ENCODE peak calls at places on chromosome 2, in eight cellular contexts. One of them, this sample, is unnamed.

GRCh38 chr2:3557588-3558204 is 437 bp downstream of the RNASEH1 start:
- ATAC-seq in Panc1: peak
- ATAC-seq in GM12878: peak
- ATAC-seq in HepG2: peak
- ATAC-seq in HCT116: peak
- ATAC-seq in K562: peak
- ATAC-seq in GM23338: peak
- ATAC-seq in upper lobe of left lung: peak
- ATAC-seq in this sample: no peak

GRCh38 chr2:28532399-28532798 is 36.5 kb downstream of the PLB1 start:
- ATAC-seq in HepG2: no peak
- ATAC-seq in GM12878: no peak
- ATAC-seq in Panc1: no peak
- ATAC-seq in K562: no peak
- ATAC-seq in HCT116: no peak
- ATAC-seq in upper lobe of left lung: no peak
- ATAC-seq in GM23338: no peak
- ATAC-seq in this sample: no peak

GRCh38 chr2:238406222-238406997 is 20.3 kb upstream of the ASB1 start:
- ATAC-seq in HepG2: no peak
- ATAC-seq in HCT116: no peak
- ATAC-seq in K562: no peak
- ATAC-seq in GM23338: no peak
- ATAC-seq in upper lobe of left lung: peak
- ATAC-seq in Panc1: no peak
- ATAC-seq in GM12878: no peak
- ATAC-seq in this sample: no peak

GRCh38 chr2:71380665-71381064 is 49.1 kb downstream of the ZNF638 start:
- ATAC-seq in K562: no peak
- ATAC-seq in GM23338: no peak
- ATAC-seq in GM12878: no peak
- ATAC-seq in upper lobe of left lung: no peak
- ATAC-seq in Panc1: no peak
- ATAC-seq in HCT116: no peak
- ATAC-seq in HepG2: no peak
- ATAC-seq in this sample: no peak

GRCh38 chr2:206392118-206392517 is 51.2 kb upstream of the ADAM23 start:
- ATAC-seq in GM12878: peak
- ATAC-seq in GM23338: peak
- ATAC-seq in HepG2: peak
- ATAC-seq in upper lobe of left lung: no peak
- ATAC-seq in K562: peak
- ATAC-seq in HCT116: peak
- ATAC-seq in Panc1: no peak
- ATAC-seq in this sample: no peak

GRCh38 chr2:95232232-95232631 is 24.9 kb downstream of the ZNF892 start:
- ATAC-seq in HCT116: no peak
- ATAC-seq in upper lobe of left lung: no peak
- ATAC-seq in HepG2: peak
- ATAC-seq in Panc1: peak
- ATAC-seq in GM12878: no peak
- ATAC-seq in K562: no peak
- ATAC-seq in GM23338: no peak
- ATAC-seq in this sample: no peak

GRCh38 chr2:100060875-100061274 is 81.5 kb downstream of the AFF3 start:
- ATAC-seq in HCT116: no peak
- ATAC-seq in GM12878: no peak
- ATAC-seq in GM23338: no peak
- ATAC-seq in K562: no peak
- ATAC-seq in HepG2: no peak
- ATAC-seq in upper lobe of left lung: no peak
- ATAC-seq in Panc1: no peak
- ATAC-seq in this sample: no peak

GRCh38 chr2:45804990-45805755 is 153.7 kb downstream of the PRKCE start:
- ATAC-seq in upper lobe of left lung: no peak
- ATAC-seq in Panc1: no peak
- ATAC-seq in GM12878: no peak
- ATAC-seq in GM23338: no peak
- ATAC-seq in HepG2: no peak
- ATAC-seq in HCT116: no peak
- ATAC-seq in K562: no peak
- ATAC-seq in this sample: no peak

GRCh38 chr2:70381821-70382220 is 80.0 kb upstream of the FAM136A start:
- ATAC-seq in GM12878: no peak
- ATAC-seq in HCT116: peak
- ATAC-seq in upper lobe of left lung: no peak
- ATAC-seq in GM23338: no peak
- ATAC-seq in K562: no peak
- ATAC-seq in HepG2: no peak
- ATAC-seq in Panc1: no peak
- ATAC-seq in this sample: no peak

GRCh38 chr2:142165790-142166189 is 35.0 kb upstream of the LRP1B start:
- ATAC-seq in Panc1: peak
- ATAC-seq in HCT116: peak
- ATAC-seq in GM23338: peak
- ATAC-seq in GM12878: peak
- ATAC-seq in HepG2: peak
- ATAC-seq in upper lobe of left lung: no peak
- ATAC-seq in K562: no peak
- ATAC-seq in this sample: no peak

GRCh38 chr2:62578837-62579640 is 73.0 kb upstream of the TMEM17 start:
- ATAC-seq in Panc1: peak
- ATAC-seq in HepG2: peak
- ATAC-seq in GM12878: no peak
- ATAC-seq in upper lobe of left lung: no peak
- ATAC-seq in GM23338: no peak
- ATAC-seq in K562: no peak
- ATAC-seq in HCT116: peak
- ATAC-seq in this sample: peak

GRCh38 chr2:143029141-143029540 is 100.1 kb upstream of the ARHGAP15 start:
- ATAC-seq in HCT116: no peak
- ATAC-seq in HepG2: no peak
- ATAC-seq in upper lobe of left lung: no peak
- ATAC-seq in GM23338: no peak
- ATAC-seq in Panc1: no peak
- ATAC-seq in K562: no peak
- ATAC-seq in GM12878: no peak
- ATAC-seq in this sample: no peak

GRCh38 chr2:86218124-86218523 is 18.9 kb downstream of the MRPL35 start:
- ATAC-seq in HepG2: peak
- ATAC-seq in HCT116: no peak
- ATAC-seq in GM12878: peak
- ATAC-seq in K562: no peak
- ATAC-seq in Panc1: no peak
- ATAC-seq in upper lobe of left lung: no peak
- ATAC-seq in GM23338: no peak
- ATAC-seq in this sample: no peak

GRCh38 chr2:144320491-144320890 is 199.4 kb downstream of the ZEB2 start:
- ATAC-seq in GM23338: no peak
- ATAC-seq in GM12878: no peak
- ATAC-seq in K562: no peak
- ATAC-seq in Panc1: no peak
- ATAC-seq in upper lobe of left lung: no peak
- ATAC-seq in HCT116: no peak
- ATAC-seq in HepG2: no peak
- ATAC-seq in this sample: no peak

GRCh38 chr2:207716061-207716460 is 4.6 kb downstream of the CCNYL1 start:
- ATAC-seq in HepG2: no peak
- ATAC-seq in GM23338: no peak
- ATAC-seq in Panc1: no peak
- ATAC-seq in upper lobe of left lung: no peak
- ATAC-seq in K562: no peak
- ATAC-seq in HCT116: no peak
- ATAC-seq in GM12878: no peak
- ATAC-seq in this sample: no peak

GRCh38 chr2:43802135-43802534 is 28.3 kb downstream of the DYNC2LI1 start:
- ATAC-seq in GM23338: no peak
- ATAC-seq in Panc1: no peak
- ATAC-seq in HCT116: no peak
- ATAC-seq in upper lobe of left lung: no peak
- ATAC-seq in HepG2: no peak
- ATAC-seq in K562: no peak
- ATAC-seq in GM12878: no peak
- ATAC-seq in this sample: no peak

GRCh38 chr2:99398303-99398702 is 61.1 kb downstream of the EIF5B start:
- ATAC-seq in HCT116: no peak
- ATAC-seq in upper lobe of left lung: no peak
- ATAC-seq in K562: no peak
- ATAC-seq in Panc1: no peak
- ATAC-seq in HepG2: no peak
- ATAC-seq in GM12878: no peak
- ATAC-seq in GM23338: no peak
- ATAC-seq in this sample: no peak

GRCh38 chr2:157307021-157307420 is 18.6 kb downstream of the ERMN start:
- ATAC-seq in upper lobe of left lung: no peak
- ATAC-seq in GM23338: peak
- ATAC-seq in Panc1: no peak
- ATAC-seq in HCT116: no peak
- ATAC-seq in K562: no peak
- ATAC-seq in GM12878: peak
- ATAC-seq in HepG2: no peak
- ATAC-seq in this sample: no peak

GRCh38 chr2:217899231-217900009 is 103.4 kb downstream of the TNS1 start:
- ATAC-seq in GM12878: peak
- ATAC-seq in HCT116: peak
- ATAC-seq in Panc1: peak
- ATAC-seq in GM23338: peak
- ATAC-seq in K562: peak
- ATAC-seq in upper lobe of left lung: peak
- ATAC-seq in HepG2: peak
- ATAC-seq in this sample: peak

GRCh38 chr2:40129725-40130124 is 322.2 kb downstream of the SLC8A1 start:
- ATAC-seq in K562: no peak
- ATAC-seq in GM12878: no peak
- ATAC-seq in HepG2: no peak
- ATAC-seq in upper lobe of left lung: no peak
- ATAC-seq in GM23338: no peak
- ATAC-seq in HCT116: no peak
- ATAC-seq in Panc1: no peak
- ATAC-seq in this sample: no peak

GRCh38 chr2:31176742-31177141 is 38.5 kb upstream of the GALNT14 start:
- ATAC-seq in GM23338: no peak
- ATAC-seq in upper lobe of left lung: no peak
- ATAC-seq in K562: no peak
- ATAC-seq in Panc1: no peak
- ATAC-seq in HCT116: no peak
- ATAC-seq in HepG2: no peak
- ATAC-seq in GM12878: no peak
- ATAC-seq in this sample: no peak

DNA sequence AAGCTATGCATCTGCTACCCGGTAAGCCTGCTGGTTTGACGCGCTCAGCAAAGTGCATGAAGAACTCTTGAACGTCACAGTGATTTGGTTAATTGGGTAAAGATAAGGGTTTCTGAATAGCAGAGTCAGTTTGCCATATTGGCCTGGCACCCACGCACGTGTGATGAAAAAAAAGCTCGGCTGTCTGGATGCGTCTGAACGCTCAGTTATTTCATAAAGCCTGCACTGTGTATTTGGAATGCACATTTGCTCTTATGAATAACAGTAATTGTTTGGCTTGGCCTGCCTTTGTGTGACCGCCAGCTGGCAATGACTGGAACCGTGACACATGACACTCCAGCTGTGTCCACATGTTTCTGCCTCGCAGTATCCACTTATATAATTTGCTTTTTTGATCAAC is 129.2 kb upstream of the MEIS1 start:
- ATAC-seq in Panc1: no peak
- ATAC-seq in HCT116: no peak
- ATAC-seq in upper lobe of left lung: peak
- ATAC-seq in HepG2: no peak
- ATAC-seq in GM23338: no peak
- ATAC-seq in GM12878: no peak
- ATAC-seq in K562: no peak
- ATAC-seq in this sample: peak
- TF ChIP-seq POLR2AphosphoS5 in Panc1: no peak
- TF ChIP-seq POLR2AphosphoS5 in HCT116: no peak
- TF ChIP-seq POLR2AphosphoS5 in upper lobe of left lung: peak
- TF ChIP-seq POLR2AphosphoS5 in HepG2: no peak
- TF ChIP-seq POLR2AphosphoS5 in GM23338: no peak
- TF ChIP-seq POLR2AphosphoS5 in GM12878: no peak
- TF ChIP-seq POLR2AphosphoS5 in K562: no peak
- TF ChIP-seq POLR2AphosphoS5 in this sample: peak

GRCh38 chr2:198697794-198698193 is 759.9 kb downstream of the SATB2 start:
- ATAC-seq in GM23338: no peak
- ATAC-seq in HCT116: no peak
- ATAC-seq in Panc1: no peak
- ATAC-seq in HepG2: no peak
- ATAC-seq in upper lobe of left lung: no peak
- ATAC-seq in K562: no peak
- ATAC-seq in GM12878: no peak
- ATAC-seq in this sample: no peak

GRCh38 chr2:198698230-198698629 is 759.5 kb downstream of the SATB2 start:
- ATAC-seq in Panc1: no peak
- ATAC-seq in K562: no peak
- ATAC-seq in GM23338: no peak
- ATAC-seq in upper lobe of left lung: no peak
- ATAC-seq in HCT116: no peak
- ATAC-seq in GM12878: peak
- ATAC-seq in HepG2: no peak
- ATAC-seq in this sample: no peak

GRCh38 chr2:198697218-198697617 is 760.5 kb downstream of the SATB2 start:
- ATAC-seq in HCT116: no peak
- ATAC-seq in GM12878: no peak
- ATAC-seq in K562: no peak
- ATAC-seq in GM23338: no peak
- ATAC-seq in upper lobe of left lung: no peak
- ATAC-seq in HepG2: no peak
- ATAC-seq in Panc1: no peak
- ATAC-seq in this sample: no peak

GRCh38 chr2:198702796-198703195 is 754.9 kb downstream of the SATB2 start:
- ATAC-seq in HepG2: no peak
- ATAC-seq in GM12878: peak
- ATAC-seq in upper lobe of left lung: no peak
- ATAC-seq in GM23338: no peak
- ATAC-seq in K562: no peak
- ATAC-seq in HCT116: no peak
- ATAC-seq in Panc1: no peak
- ATAC-seq in this sample: no peak

GRCh38 chr2:198700330-198700729 is 757.4 kb downstream of the SATB2 start:
- ATAC-seq in upper lobe of left lung: no peak
- ATAC-seq in GM23338: no peak
- ATAC-seq in GM12878: peak
- ATAC-seq in K562: no peak
- ATAC-seq in HepG2: no peak
- ATAC-seq in Panc1: no peak
- ATAC-seq in HCT116: no peak
- ATAC-seq in this sample: no peak
- H3K4me3 ChIP-seq in upper lobe of left lung: no peak
- H3K4me3 ChIP-seq in GM23338: no peak
- H3K4me3 ChIP-seq in GM12878: no peak
- H3K4me3 ChIP-seq in K562: no peak
- H3K4me3 ChIP-seq in HepG2: no peak
- H3K4me3 ChIP-seq in Panc1: no peak
- H3K4me3 ChIP-seq in HCT116: no peak
- H3K4me3 ChIP-seq in this sample: no peak

GRCh38 chr2:96927420-96928171 is 57.7 kb upstream of the SEMA4C start:
- ATAC-seq in GM23338: peak
- ATAC-seq in HepG2: peak
- ATAC-seq in upper lobe of left lung: peak
- ATAC-seq in HCT116: peak
- ATAC-seq in K562: no peak
- ATAC-seq in GM12878: no peak
- ATAC-seq in Panc1: peak
- ATAC-seq in this sample: peak
- TF ChIP-seq POLR2AphosphoS5 in GM23338: no peak
- TF ChIP-seq POLR2AphosphoS5 in HepG2: no peak
- TF ChIP-seq POLR2AphosphoS5 in upper lobe of left lung: peak
- TF ChIP-seq POLR2AphosphoS5 in HCT116: no peak
- TF ChIP-seq POLR2AphosphoS5 in K562: no peak
- TF ChIP-seq POLR2AphosphoS5 in GM12878: no peak
- TF ChIP-seq POLR2AphosphoS5 in Panc1: no peak
- TF ChIP-seq POLR2AphosphoS5 in this sample: peak

GRCh38 chr2:74549685-74549971 is 4.1 kb downstream of the LOXL3 start:
- ATAC-seq in HepG2: no peak
- ATAC-seq in GM12878: peak
- ATAC-seq in Panc1: no peak
- ATAC-seq in GM23338: no peak
- ATAC-seq in HCT116: no peak
- ATAC-seq in upper lobe of left lung: no peak
- ATAC-seq in K562: no peak
- ATAC-seq in this sample: no peak
- H3K4me3 ChIP-seq in HepG2: no peak
- H3K4me3 ChIP-seq in GM12878: peak
- H3K4me3 ChIP-seq in Panc1: peak
- H3K4me3 ChIP-seq in GM23338: peak
- H3K4me3 ChIP-seq in HCT116: peak
- H3K4me3 ChIP-seq in upper lobe of left lung: peak
- H3K4me3 ChIP-seq in K562: no peak
- H3K4me3 ChIP-seq in this sample: peak